ENCODE peak calls at places on chromosomes 4 and X, in five cellular contexts. One of them, this sample, is unnamed.

GRCh38 chrX:13357925-13358324 is 38.1 kb upstream of the ATXN3L start:
- DNase-seq in H9: no peak
- DNase-seq in CD14-positive monocyte: no peak
- DNase-seq in fibroblast of villous mesenchyme: peak
- DNase-seq in mammary epithelial cell: peak
- DNase-seq in this sample: peak

GRCh38 chr4:147923854-147924253 is 192.0 kb downstream of the ARHGAP10 start:
- DNase-seq in H9: no peak
- DNase-seq in CD14-positive monocyte: no peak
- DNase-seq in fibroblast of villous mesenchyme: no peak
- DNase-seq in mammary epithelial cell: no peak
- DNase-seq in this sample: no peak

GRCh38 chr4:6221851-6222760 is 21.8 kb upstream of the JAKMIP1 start:
- DNase-seq in H9: peak
- DNase-seq in CD14-positive monocyte: peak
- DNase-seq in fibroblast of villous mesenchyme: peak
- DNase-seq in mammary epithelial cell: peak
- DNase-seq in this sample: no peak

GRCh38 chr4:161992317-161992716 is 171.5 kb downstream of the FSTL5 start:
- DNase-seq in H9: no peak
- DNase-seq in CD14-positive monocyte: no peak
- DNase-seq in fibroblast of villous mesenchyme: no peak
- DNase-seq in mammary epithelial cell: no peak
- DNase-seq in this sample: no peak

GRCh38 chr4:182653596-182653995 is 263.6 kb downstream of the DCTD start:
- DNase-seq in H9: no peak
- DNase-seq in CD14-positive monocyte: no peak
- DNase-seq in fibroblast of villous mesenchyme: no peak
- DNase-seq in mammary epithelial cell: no peak
- DNase-seq in this sample: no peak

GRCh38 chrX:37776283-37776986 is 3.4 kb upstream of the CYBB start:
- DNase-seq in H9: no peak
- DNase-seq in CD14-positive monocyte: no peak
- DNase-seq in fibroblast of villous mesenchyme: no peak
- DNase-seq in mammary epithelial cell: no peak
- DNase-seq in this sample: no peak

GRCh38 chr4:46931981-46932380 is 22.9 kb upstream of the COX7B2 start:
- DNase-seq in H9: peak
- DNase-seq in CD14-positive monocyte: no peak
- DNase-seq in fibroblast of villous mesenchyme: peak
- DNase-seq in mammary epithelial cell: peak
- DNase-seq in this sample: peak

GRCh38 chr4:165288639-165289428 is 38.6 kb upstream of the MSMO1 start:
- DNase-seq in H9: no peak
- DNase-seq in CD14-positive monocyte: no peak
- DNase-seq in fibroblast of villous mesenchyme: peak
- DNase-seq in mammary epithelial cell: peak
- DNase-seq in this sample: peak

GRCh38 chr4:7364979-7365378 is 69.8 kb downstream of the PSAPL1 start:
- DNase-seq in H9: no peak
- DNase-seq in CD14-positive monocyte: no peak
- DNase-seq in fibroblast of villous mesenchyme: no peak
- DNase-seq in mammary epithelial cell: no peak
- DNase-seq in this sample: no peak

GRCh38 chr4:88382621-88383020 is 4.0 kb downstream of the HERC6 start:
- DNase-seq in H9: no peak
- DNase-seq in CD14-positive monocyte: no peak
- DNase-seq in fibroblast of villous mesenchyme: no peak
- DNase-seq in mammary epithelial cell: peak
- DNase-seq in this sample: no peak

GRCh38 chrX:63664741-63665140 is 120.3 kb downstream of the ARHGEF9 start:
- DNase-seq in H9: no peak
- DNase-seq in CD14-positive monocyte: no peak
- DNase-seq in fibroblast of villous mesenchyme: no peak
- DNase-seq in mammary epithelial cell: no peak
- DNase-seq in this sample: no peak

GRCh38 chrX:9790866-9791265 is 4.6 kb downstream of the SHROOM2 start:
- DNase-seq in H9: no peak
- DNase-seq in CD14-positive monocyte: no peak
- DNase-seq in fibroblast of villous mesenchyme: peak
- DNase-seq in mammary epithelial cell: no peak
- DNase-seq in this sample: no peak

GRCh38 chrX:103063191-103063845 is 653 bp downstream of the BEX1 start:
- DNase-seq in H9: peak
- DNase-seq in CD14-positive monocyte: no peak
- DNase-seq in fibroblast of villous mesenchyme: peak
- DNase-seq in mammary epithelial cell: peak
- DNase-seq in this sample: peak

GRCh38 chr4:82216231-82216630 is 157.6 kb downstream of the HNRNPD start:
- DNase-seq in H9: no peak
- DNase-seq in CD14-positive monocyte: no peak
- DNase-seq in fibroblast of villous mesenchyme: no peak
- DNase-seq in mammary epithelial cell: no peak
- DNase-seq in this sample: no peak

GRCh38 chrX:1244164-1245076 is 24.2 kb upstream of the CSF2RA start:
- DNase-seq in H9: peak
- DNase-seq in CD14-positive monocyte: no peak
- DNase-seq in fibroblast of villous mesenchyme: no peak
- DNase-seq in mammary epithelial cell: no peak
- DNase-seq in this sample: no peak

GRCh38 chr4:151676301-151676700 is 84.5 kb downstream of the GATB start:
- DNase-seq in H9: no peak
- DNase-seq in CD14-positive monocyte: no peak
- DNase-seq in fibroblast of villous mesenchyme: peak
- DNase-seq in mammary epithelial cell: peak
- DNase-seq in this sample: peak

GRCh38 chrX:9227276-9227675 is 193.3 kb upstream of the FAM9B start:
- DNase-seq in H9: no peak
- DNase-seq in CD14-positive monocyte: no peak
- DNase-seq in fibroblast of villous mesenchyme: peak
- DNase-seq in mammary epithelial cell: no peak
- DNase-seq in this sample: no peak

DNA sequence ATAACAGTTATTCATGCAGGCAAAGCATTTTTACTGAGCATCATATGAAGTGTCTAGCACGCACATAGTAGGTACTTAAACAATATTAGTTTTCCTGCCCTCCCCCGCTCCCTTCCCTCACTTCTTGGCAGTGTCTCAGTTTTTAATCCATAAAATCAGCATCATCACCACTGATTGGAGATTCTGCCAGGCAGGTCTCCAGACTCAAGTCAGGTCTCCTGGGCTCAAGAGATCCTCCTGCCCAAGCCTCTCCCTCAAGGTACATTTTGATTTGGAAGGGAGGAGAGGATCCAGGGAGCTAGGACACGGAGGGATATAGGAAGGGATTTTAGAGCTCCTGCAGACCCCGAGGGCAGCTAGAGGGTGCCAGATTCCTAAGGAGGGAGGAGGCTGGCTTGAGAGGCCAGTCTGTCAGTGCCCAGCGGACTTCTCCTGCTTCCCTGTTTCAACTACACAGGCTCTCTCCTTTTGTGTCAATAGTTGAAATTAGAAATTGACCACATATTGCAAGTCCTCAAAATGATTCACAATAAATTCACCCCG is 4.4 kb upstream of the FAT1 start:
- DNase-seq in H9: peak
- DNase-seq in CD14-positive monocyte: no peak
- DNase-seq in fibroblast of villous mesenchyme: no peak
- DNase-seq in mammary epithelial cell: peak
- DNase-seq in this sample: peak
- TF ChIP-seq CTCF in H9: peak
- TF ChIP-seq CTCF in CD14-positive monocyte: no peak
- TF ChIP-seq CTCF in fibroblast of villous mesenchyme: peak
- TF ChIP-seq CTCF in mammary epithelial cell: no peak
- TF ChIP-seq CTCF in this sample: no peak

DNA sequence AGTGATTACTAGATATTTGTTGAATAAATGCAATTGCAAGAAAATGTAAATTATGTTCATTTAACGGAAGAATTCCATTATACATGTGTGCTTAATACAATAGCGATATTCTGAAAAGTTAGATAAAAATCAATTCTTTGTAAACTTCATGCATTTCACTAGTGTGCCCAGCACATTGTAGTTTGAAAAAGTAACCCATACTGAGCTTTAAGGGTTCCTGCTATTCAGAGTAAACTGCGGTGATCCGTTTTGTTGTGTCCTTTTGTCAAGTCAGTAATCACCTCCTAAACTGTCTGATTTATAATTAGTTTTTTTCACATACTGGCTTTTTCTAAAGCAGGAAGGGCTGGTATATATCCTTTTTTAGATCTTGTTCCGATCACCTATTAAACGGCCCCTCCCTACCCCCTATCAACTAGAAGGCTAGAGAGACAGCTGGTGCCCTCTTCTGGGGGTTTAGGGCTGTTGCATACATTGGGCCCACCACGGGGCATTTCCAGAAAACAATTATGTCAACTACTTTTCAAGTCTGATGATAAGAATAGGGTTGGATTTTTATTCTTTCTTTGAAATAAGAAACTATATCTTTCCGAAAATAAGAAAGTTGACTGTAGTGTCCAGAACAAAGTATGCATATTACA is 7.0 kb upstream of the BMP15 start:
- DNase-seq in H9: no peak
- DNase-seq in CD14-positive monocyte: no peak
- DNase-seq in fibroblast of villous mesenchyme: peak
- DNase-seq in mammary epithelial cell: peak
- DNase-seq in this sample: peak
- TF ChIP-seq CTCF in H9: peak
- TF ChIP-seq CTCF in CD14-positive monocyte: peak
- TF ChIP-seq CTCF in fibroblast of villous mesenchyme: peak
- TF ChIP-seq CTCF in mammary epithelial cell: peak
- TF ChIP-seq CTCF in this sample: peak

DNA sequence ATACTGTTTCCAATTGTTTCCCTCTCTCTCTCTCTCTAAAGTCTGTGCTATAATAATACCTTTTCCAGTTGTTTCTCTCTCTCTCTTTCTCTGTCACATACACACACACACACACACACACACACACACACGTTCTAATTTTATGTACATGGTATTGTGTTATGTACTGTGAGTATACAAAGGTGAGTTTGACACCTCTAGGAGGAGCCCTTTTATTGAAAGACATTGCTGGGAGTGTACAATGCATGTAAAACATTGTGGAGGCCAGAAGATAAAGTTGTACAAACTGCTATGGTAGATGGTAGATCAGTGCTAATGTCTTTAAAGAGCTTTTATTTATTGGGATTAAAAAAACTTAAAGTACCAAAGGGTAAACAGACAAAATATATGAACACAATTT is 53.6 kb downstream of the BLTP1 start:
- DNase-seq in H9: no peak
- DNase-seq in CD14-positive monocyte: no peak
- DNase-seq in fibroblast of villous mesenchyme: no peak
- DNase-seq in mammary epithelial cell: no peak
- DNase-seq in this sample: peak
- TF ChIP-seq CTCF in H9: no peak
- TF ChIP-seq CTCF in CD14-positive monocyte: no peak
- TF ChIP-seq CTCF in fibroblast of villous mesenchyme: no peak
- TF ChIP-seq CTCF in mammary epithelial cell: peak
- TF ChIP-seq CTCF in this sample: peak

DNA sequence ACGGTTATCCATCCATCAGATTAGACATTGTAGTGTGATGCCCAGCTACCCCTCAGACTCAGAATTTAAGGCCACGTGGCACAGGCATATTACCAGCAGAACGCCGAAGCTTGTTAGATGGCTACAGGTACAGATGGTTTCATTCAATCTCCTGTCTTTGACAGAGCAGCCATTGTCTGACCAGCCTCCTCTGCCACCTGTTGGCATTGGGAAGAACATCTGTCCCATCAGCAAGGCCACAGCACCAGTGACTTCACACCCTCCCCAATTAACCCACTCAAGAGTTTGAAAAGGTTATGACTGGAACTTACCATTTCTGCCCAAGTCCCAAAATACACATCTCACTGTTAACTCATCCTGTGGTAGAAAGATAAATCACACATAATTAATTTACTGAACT is 22.0 kb upstream of the PHKA2 start:
- DNase-seq in H9: no peak
- DNase-seq in CD14-positive monocyte: no peak
- DNase-seq in fibroblast of villous mesenchyme: no peak
- DNase-seq in mammary epithelial cell: no peak
- DNase-seq in this sample: no peak
- TF ChIP-seq CTCF in H9: peak
- TF ChIP-seq CTCF in CD14-positive monocyte: no peak
- TF ChIP-seq CTCF in fibroblast of villous mesenchyme: no peak
- TF ChIP-seq CTCF in mammary epithelial cell: no peak
- TF ChIP-seq CTCF in this sample: no peak

GRCh38 chr4:98006814-98007412 is 136.4 kb downstream of the STPG2 start:
- DNase-seq in H9: no peak
- DNase-seq in CD14-positive monocyte: no peak
- DNase-seq in fibroblast of villous mesenchyme: no peak
- DNase-seq in mammary epithelial cell: no peak
- DNase-seq in this sample: no peak
- TF ChIP-seq CTCF in H9: peak
- TF ChIP-seq CTCF in CD14-positive monocyte: no peak
- TF ChIP-seq CTCF in fibroblast of villous mesenchyme: no peak
- TF ChIP-seq CTCF in mammary epithelial cell: no peak
- TF ChIP-seq CTCF in this sample: no peak

GRCh38 chr4:39928538-39928937 is 49.2 kb downstream of the PDS5A start:
- DNase-seq in H9: no peak
- DNase-seq in CD14-positive monocyte: no peak
- DNase-seq in fibroblast of villous mesenchyme: no peak
- DNase-seq in mammary epithelial cell: no peak
- DNase-seq in this sample: no peak

GRCh38 chr4:39936565-39937418 is 40.9 kb downstream of the PDS5A start:
- DNase-seq in H9: no peak
- DNase-seq in CD14-positive monocyte: no peak
- DNase-seq in fibroblast of villous mesenchyme: no peak
- DNase-seq in mammary epithelial cell: peak
- DNase-seq in this sample: no peak

GRCh38 chr4:39932776-39933402 is 44.8 kb downstream of the PDS5A start:
- DNase-seq in H9: no peak
- DNase-seq in CD14-positive monocyte: no peak
- DNase-seq in fibroblast of villous mesenchyme: peak
- DNase-seq in mammary epithelial cell: no peak
- DNase-seq in this sample: no peak

GRCh38 chr4:39933689-39934590 is 43.8 kb downstream of the PDS5A start:
- DNase-seq in H9: no peak
- DNase-seq in CD14-positive monocyte: no peak
- DNase-seq in fibroblast of villous mesenchyme: peak
- DNase-seq in mammary epithelial cell: no peak
- DNase-seq in this sample: no peak

GRCh38 chr4:39931441-39931901 is 46.2 kb downstream of the PDS5A start:
- DNase-seq in H9: no peak
- DNase-seq in CD14-positive monocyte: no peak
- DNase-seq in fibroblast of villous mesenchyme: no peak
- DNase-seq in mammary epithelial cell: no peak
- DNase-seq in this sample: no peak
- TF ChIP-seq CTCF in H9: no peak
- TF ChIP-seq CTCF in CD14-positive monocyte: no peak
- TF ChIP-seq CTCF in fibroblast of villous mesenchyme: no peak
- TF ChIP-seq CTCF in mammary epithelial cell: no peak
- TF ChIP-seq CTCF in this sample: no peak